ENCODE peak calls at places on chromosomes 6 and 20, in six cellular contexts. One of them, this sample, is unnamed.

GRCh38 chr6:48736486-48737206 is 625.6 kb upstream of the PTCHD4 start:
- DNase-seq in suprapubic skin: no peak
- DNase-seq in endothelial cell: no peak
- DNase-seq in cardiac muscle cell: peak; percentile 39
- DNase-seq in cardiac fibroblast: peak; percentile 60
- DNase-seq in pancreas: no peak
- DNase-seq in this sample: no peak

GRCh38 chr20:3741846-3742458 is 9.5 kb downstream of the HSPA12B start:
- DNase-seq in suprapubic skin: no peak
- DNase-seq in cardiac fibroblast: no peak
- DNase-seq in endothelial cell: no peak
- DNase-seq in cardiac muscle cell: no peak
- DNase-seq in pancreas: peak; percentile 43
- DNase-seq in this sample: no peak

GRCh38 chr6:18323935-18324707 is 59.8 kb upstream of the DEK start:
- DNase-seq in cardiac fibroblast: peak; percentile 62
- DNase-seq in cardiac muscle cell: peak; percentile 64
- DNase-seq in pancreas: no peak
- DNase-seq in suprapubic skin: no peak
- DNase-seq in endothelial cell: peak; percentile 18
- DNase-seq in this sample: no peak

GRCh38 chr6:134678436-134678889 is 271.4 kb downstream of the ALDH8A1 start:
- DNase-seq in endothelial cell: no peak
- DNase-seq in cardiac fibroblast: peak; percentile 95
- DNase-seq in pancreas: no peak
- DNase-seq in suprapubic skin: no peak
- DNase-seq in cardiac muscle cell: peak; percentile 95
- DNase-seq in this sample: no peak

GRCh38 chr6:1407499-1407990 is 18.2 kb downstream of the FOXF2 start:
- DNase-seq in pancreas: no peak
- DNase-seq in cardiac muscle cell: peak; percentile 26
- DNase-seq in suprapubic skin: no peak
- DNase-seq in endothelial cell: no peak
- DNase-seq in cardiac fibroblast: no peak
- DNase-seq in this sample: no peak

GRCh38 chr6:120620900-120621299 is 713.4 kb downstream of the TBC1D32 start:
- DNase-seq in pancreas: no peak
- DNase-seq in cardiac fibroblast: no peak
- DNase-seq in cardiac muscle cell: no peak
- DNase-seq in suprapubic skin: no peak
- DNase-seq in endothelial cell: no peak
- DNase-seq in this sample: no peak

GRCh38 chr20:58481541-58482021 is 33.6 kb downstream of the APCDD1L start:
- DNase-seq in endothelial cell: peak; percentile 86
- DNase-seq in cardiac muscle cell: peak; percentile 69
- DNase-seq in pancreas: no peak
- DNase-seq in cardiac fibroblast: peak; percentile 54
- DNase-seq in suprapubic skin: no peak
- DNase-seq in this sample: no peak

GRCh38 chr20:43124261-43124660 is 65.4 kb downstream of the PTPRT start:
- DNase-seq in endothelial cell: no peak
- DNase-seq in suprapubic skin: no peak
- DNase-seq in pancreas: no peak
- DNase-seq in cardiac muscle cell: no peak
- DNase-seq in cardiac fibroblast: no peak
- DNase-seq in this sample: no peak

GRCh38 chr6:37459981-37460800 is 27.2 kb downstream of the CMTR1 start:
- DNase-seq in endothelial cell: no peak
- DNase-seq in cardiac fibroblast: peak; percentile 16
- DNase-seq in pancreas: no peak
- DNase-seq in suprapubic skin: no peak
- DNase-seq in cardiac muscle cell: no peak
- DNase-seq in this sample: no peak

GRCh38 chr6:116292553-116292952 is 12.8 kb upstream of the TSPYL1 start:
- DNase-seq in cardiac muscle cell: no peak
- DNase-seq in pancreas: no peak
- DNase-seq in endothelial cell: no peak
- DNase-seq in suprapubic skin: no peak
- DNase-seq in cardiac fibroblast: no peak
- DNase-seq in this sample: no peak

GRCh38 chr20:19823971-19824370 is 65.9 kb downstream of the RIN2 start:
- DNase-seq in cardiac fibroblast: peak; percentile 12
- DNase-seq in endothelial cell: no peak
- DNase-seq in suprapubic skin: no peak
- DNase-seq in cardiac muscle cell: no peak
- DNase-seq in pancreas: no peak
- DNase-seq in this sample: no peak

GRCh38 chr6:140586426-140587061 is 1212.1 kb upstream of the CITED2 start:
- DNase-seq in cardiac fibroblast: no peak
- DNase-seq in suprapubic skin: no peak
- DNase-seq in pancreas: no peak
- DNase-seq in endothelial cell: no peak
- DNase-seq in cardiac muscle cell: no peak
- DNase-seq in this sample: no peak

GRCh38 chr20:60137657-60138245 is 179.5 kb downstream of the CDH26 start:
- DNase-seq in endothelial cell: peak; percentile 51
- DNase-seq in pancreas: no peak
- DNase-seq in cardiac muscle cell: no peak
- DNase-seq in suprapubic skin: no peak
- DNase-seq in cardiac fibroblast: no peak
- DNase-seq in this sample: no peak

GRCh38 chr6:45892696-45893095 is 123.0 kb downstream of the CLIC5 start:
- DNase-seq in endothelial cell: no peak
- DNase-seq in cardiac muscle cell: no peak
- DNase-seq in suprapubic skin: no peak
- DNase-seq in pancreas: no peak
- DNase-seq in cardiac fibroblast: no peak
- DNase-seq in this sample: no peak

GRCh38 chr20:38873050-38873581 is 53.1 kb upstream of the FAM83D start:
- DNase-seq in suprapubic skin: peak; percentile 32
- DNase-seq in endothelial cell: no peak
- DNase-seq in cardiac muscle cell: no peak
- DNase-seq in cardiac fibroblast: no peak
- DNase-seq in pancreas: no peak
- DNase-seq in this sample: no peak

GRCh38 chr6:166826264-166826663 is 130.1 kb downstream of the RNASET2 start:
- DNase-seq in suprapubic skin: no peak
- DNase-seq in pancreas: no peak
- DNase-seq in cardiac muscle cell: peak; percentile 3
- DNase-seq in cardiac fibroblast: no peak
- DNase-seq in endothelial cell: no peak
- DNase-seq in this sample: no peak

GRCh38 chr20:33933469-33933909 is 60.2 kb upstream of the RALY start:
- DNase-seq in cardiac muscle cell: peak; percentile 81
- DNase-seq in suprapubic skin: peak; percentile 75
- DNase-seq in endothelial cell: peak; percentile 55
- DNase-seq in pancreas: peak; percentile 70
- DNase-seq in cardiac fibroblast: peak; percentile 80
- DNase-seq in this sample: no peak

GRCh38 chr20:33925867-33926266 is 67.8 kb upstream of the RALY start:
- DNase-seq in cardiac muscle cell: no peak
- DNase-seq in endothelial cell: no peak
- DNase-seq in cardiac fibroblast: peak; percentile 16
- DNase-seq in suprapubic skin: no peak
- DNase-seq in pancreas: no peak
- DNase-seq in this sample: no peak

GRCh38 chr20:33926425-33926824 is 67.3 kb upstream of the RALY start:
- DNase-seq in endothelial cell: no peak
- DNase-seq in suprapubic skin: no peak
- DNase-seq in pancreas: no peak
- DNase-seq in cardiac muscle cell: no peak
- DNase-seq in cardiac fibroblast: no peak
- DNase-seq in this sample: no peak

GRCh38 chr20:33927703-33928102 is 66.0 kb upstream of the RALY start:
- DNase-seq in cardiac fibroblast: no peak
- DNase-seq in pancreas: no peak
- DNase-seq in cardiac muscle cell: no peak
- DNase-seq in endothelial cell: no peak
- DNase-seq in suprapubic skin: no peak
- DNase-seq in this sample: no peak

DNA sequence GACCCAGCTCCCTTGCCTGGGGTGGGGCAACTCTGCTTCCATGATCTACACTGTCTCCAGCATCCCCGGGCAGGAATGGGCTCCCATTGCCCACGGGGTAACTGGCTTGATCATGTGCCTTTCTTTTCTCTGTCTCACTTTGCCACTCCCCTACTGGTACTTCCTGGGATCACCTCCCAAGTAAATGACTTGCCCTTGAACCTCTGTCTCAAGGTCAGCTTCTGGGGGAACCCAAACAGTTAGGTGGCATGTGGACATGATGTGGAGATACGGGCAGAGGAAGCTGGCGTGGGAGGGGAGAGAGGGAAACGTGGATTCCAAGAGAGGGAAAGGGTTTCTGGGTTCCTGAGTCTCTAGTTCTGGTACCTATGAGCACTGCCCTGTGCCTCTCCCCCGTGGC is 63.8 kb upstream of the RALY start:
- DNase-seq in suprapubic skin: no peak
- DNase-seq in cardiac fibroblast: no peak
- DNase-seq in cardiac muscle cell: no peak
- DNase-seq in pancreas: no peak
- DNase-seq in endothelial cell: no peak
- DNase-seq in this sample: no peak
- TF ChIP-seq CTCF in suprapubic skin: no peak
- TF ChIP-seq CTCF in cardiac fibroblast: peak; percentile 1
- TF ChIP-seq CTCF in cardiac muscle cell: no peak
- TF ChIP-seq CTCF in pancreas: no peak
- TF ChIP-seq CTCF in endothelial cell: no peak
- TF ChIP-seq CTCF in this sample: no peak

GRCh38 chr6:106670236-106670635 is 40.9 kb downstream of the QRSL1 start:
- DNase-seq in cardiac muscle cell: no peak
- DNase-seq in endothelial cell: no peak
- DNase-seq in suprapubic skin: no peak
- DNase-seq in cardiac fibroblast: no peak
- DNase-seq in pancreas: no peak
- DNase-seq in this sample: no peak
- TF ChIP-seq CTCF in cardiac muscle cell: no peak
- TF ChIP-seq CTCF in endothelial cell: no peak
- TF ChIP-seq CTCF in suprapubic skin: no peak
- TF ChIP-seq CTCF in cardiac fibroblast: no peak
- TF ChIP-seq CTCF in pancreas: no peak
- TF ChIP-seq CTCF in this sample: no peak

GRCh38 chr6:111418971-111419693 is 63.9 kb downstream of the REV3L start:
- DNase-seq in cardiac muscle cell: peak; percentile 57
- DNase-seq in pancreas: no peak
- DNase-seq in cardiac fibroblast: peak; percentile 37
- DNase-seq in suprapubic skin: no peak
- DNase-seq in endothelial cell: no peak
- DNase-seq in this sample: no peak

GRCh38 chr6:111428803-111429202 is 54.2 kb downstream of the REV3L start:
- DNase-seq in cardiac muscle cell: no peak
- DNase-seq in endothelial cell: no peak
- DNase-seq in cardiac fibroblast: no peak
- DNase-seq in pancreas: no peak
- DNase-seq in suprapubic skin: no peak
- DNase-seq in this sample: no peak

GRCh38 chr6:111423055-111423633 is 59.9 kb downstream of the REV3L start:
- DNase-seq in suprapubic skin: no peak
- DNase-seq in cardiac muscle cell: no peak
- DNase-seq in cardiac fibroblast: no peak
- DNase-seq in pancreas: no peak
- DNase-seq in endothelial cell: no peak
- DNase-seq in this sample: no peak

GRCh38 chr6:111427341-111428116 is 55.5 kb downstream of the REV3L start:
- DNase-seq in endothelial cell: no peak
- DNase-seq in cardiac muscle cell: peak; percentile 85
- DNase-seq in pancreas: no peak
- DNase-seq in cardiac fibroblast: peak; percentile 79
- DNase-seq in suprapubic skin: no peak
- DNase-seq in this sample: no peak

DNA sequence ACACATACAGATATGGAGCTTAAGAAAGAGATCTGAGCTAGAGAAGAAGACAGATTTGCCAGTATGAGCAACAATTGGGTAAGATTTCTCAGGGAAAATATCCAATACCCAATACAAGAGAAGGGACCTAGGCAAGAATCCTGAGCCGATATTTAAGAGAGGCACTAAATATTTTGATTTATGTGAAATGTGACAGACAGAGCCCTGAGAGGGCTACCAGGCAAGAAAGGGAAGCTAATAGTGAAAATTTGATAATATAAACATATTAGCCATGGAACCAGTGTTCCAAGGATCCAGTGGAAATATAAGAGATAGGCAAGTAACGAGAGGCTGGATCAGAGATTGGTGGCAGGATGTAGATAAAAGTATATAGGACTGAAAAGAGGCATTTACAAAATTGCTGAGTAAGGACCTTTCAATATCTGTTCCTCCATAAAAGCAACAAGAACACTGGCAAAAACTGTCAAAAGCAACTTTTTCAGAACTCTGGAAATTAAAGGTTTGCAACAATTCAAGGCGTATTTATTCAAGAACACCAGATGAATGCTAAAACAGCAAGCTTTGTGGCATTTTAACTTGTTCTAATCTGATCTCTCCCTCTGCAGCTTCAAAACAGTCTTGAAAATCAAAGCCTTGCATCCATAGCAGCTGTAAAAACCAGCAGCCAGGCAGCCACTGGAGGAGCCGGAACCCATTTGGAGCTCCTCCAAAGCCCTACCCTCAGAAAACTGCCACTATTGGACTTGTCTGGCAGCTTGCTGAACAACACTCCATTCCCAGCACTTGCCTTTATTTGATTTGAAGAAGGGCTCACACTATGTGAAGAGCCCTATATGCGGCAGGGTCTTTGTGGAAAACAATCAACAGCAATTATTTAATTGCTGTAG is 58.8 kb downstream of the REV3L start:
- DNase-seq in suprapubic skin: no peak
- DNase-seq in cardiac fibroblast: peak; percentile 71
- DNase-seq in endothelial cell: no peak
- DNase-seq in cardiac muscle cell: peak; percentile 69
- DNase-seq in pancreas: no peak
- DNase-seq in this sample: no peak
- TF ChIP-seq CTCF in suprapubic skin: no peak
- TF ChIP-seq CTCF in cardiac fibroblast: no peak
- TF ChIP-seq CTCF in endothelial cell: no peak
- TF ChIP-seq CTCF in cardiac muscle cell: peak; percentile 10
- TF ChIP-seq CTCF in pancreas: no peak
- TF ChIP-seq CTCF in this sample: no peak

GRCh38 chr6:163087981-163088380 is 326.5 kb upstream of the QKI start:
- DNase-seq in endothelial cell: no peak
- DNase-seq in pancreas: no peak
- DNase-seq in cardiac muscle cell: no peak
- DNase-seq in cardiac fibroblast: no peak
- DNase-seq in suprapubic skin: no peak
- DNase-seq in this sample: no peak

GRCh38 chr6:163083141-163083540 is 331.4 kb upstream of the QKI start:
- DNase-seq in suprapubic skin: no peak
- DNase-seq in cardiac muscle cell: no peak
- DNase-seq in endothelial cell: no peak
- DNase-seq in cardiac fibroblast: no peak
- DNase-seq in pancreas: no peak
- DNase-seq in this sample: no peak

GRCh38 chr6:163085426-163085825 is 329.1 kb upstream of the QKI start:
- DNase-seq in pancreas: no peak
- DNase-seq in cardiac muscle cell: no peak
- DNase-seq in endothelial cell: no peak
- DNase-seq in suprapubic skin: no peak
- DNase-seq in cardiac fibroblast: no peak
- DNase-seq in this sample: no peak

GRCh38 chr6:163085861-163086562 is 328.5 kb upstream of the QKI start:
- DNase-seq in suprapubic skin: no peak
- DNase-seq in cardiac fibroblast: peak; percentile 1
- DNase-seq in pancreas: no peak
- DNase-seq in cardiac muscle cell: no peak
- DNase-seq in endothelial cell: no peak
- DNase-seq in this sample: no peak

GRCh38 chr6:163086563-163086895 is 328.0 kb upstream of the QKI start:
- DNase-seq in suprapubic skin: no peak
- DNase-seq in endothelial cell: no peak
- DNase-seq in cardiac muscle cell: peak; percentile 1
- DNase-seq in pancreas: no peak
- DNase-seq in cardiac fibroblast: no peak
- DNase-seq in this sample: no peak
- TF ChIP-seq CTCF in suprapubic skin: no peak
- TF ChIP-seq CTCF in endothelial cell: no peak
- TF ChIP-seq CTCF in cardiac muscle cell: no peak
- TF ChIP-seq CTCF in pancreas: no peak
- TF ChIP-seq CTCF in cardiac fibroblast: no peak
- TF ChIP-seq CTCF in this sample: no peak

This sample was measured in type B pancreatic cell.